ENCODE peak calls at places on chromosome 18, in seven cellular contexts. O is fibroblast of pulmonary artery, V is GM06990, P is Calu3, G is H9, L is foreskin keratinocyte, S is HFFc6. D is an unnamed sample.

GRCh38 chr18:58225101-58225500 is 181.1 kb downstream of the NEDD4L start:
- DNase-seq in O (no peak), V (peak; percentile 61), P (no peak), G (no peak), L (peak; percentile 61), S (no peak), D (peak; percentile 67)

GRCh38 chr18:3061581-3062416 is 48.9 kb upstream of the LPIN2 start:
- DNase-seq in O (no peak), V (no peak), P (no peak), G (no peak), L (no peak), S (no peak), D (no peak)

GRCh38 chr18:50231621-50232020 is 34.7 kb downstream of the CFAP53 start:
- DNase-seq in O (no peak), V (no peak), P (no peak), G (no peak), L (peak; percentile 77), S (no peak), D (no peak)

GRCh38 chr18:30999887-31000628 is 42.5 kb downstream of the DSC3 start:
- DNase-seq in O (no peak), V (no peak), P (no peak), G (no peak), L (peak; percentile 44), S (no peak), D (no peak)

GRCh38 chr18:25853716-25854465 is 236.5 kb downstream of the SS18 start:
- DNase-seq in O (peak; percentile 59), V (no peak), P (no peak), G (no peak), L (no peak), S (no peak), D (no peak)

GRCh38 chr18:79548986-79549637 is 130.5 kb upstream of the CTDP1 start:
- DNase-seq in O (no peak), V (no peak), P (no peak), G (no peak), L (no peak), S (no peak), D (no peak)

GRCh38 chr18:50051288-50051687 is 143.7 kb downstream of the MYO5B start:
- DNase-seq in O (peak; percentile 6), V (no peak), P (peak; percentile 50), G (peak; percentile 44), L (peak; percentile 15), S (no peak), D (no peak)

GRCh38 chr18:27609221-27609620 is 424.1 kb upstream of the CHST9 start:
- DNase-seq in O (no peak), V (no peak), P (no peak), G (no peak), L (no peak), S (no peak), D (no peak)

GRCh38 chr18:9226463-9226862 is 89.9 kb downstream of the ANKRD12 start:
- DNase-seq in O (no peak), V (no peak), P (no peak), G (no peak), L (no peak), S (no peak), D (no peak)

GRCh38 chr18:55137602-55138001 is 178.3 kb upstream of the CCDC68 start:
- DNase-seq in O (no peak), V (no peak), P (no peak), G (no peak), L (no peak), S (no peak), D (no peak)

GRCh38 chr18:62856294-62856693 is 141.0 kb downstream of the PHLPP1 start:
- DNase-seq in O (no peak), V (no peak), P (no peak), G (no peak), L (no peak), S (no peak), D (no peak)

GRCh38 chr18:24398515-24398914 is 891 bp upstream of the OSBPL1A start:
- DNase-seq in O (no peak), V (no peak), P (peak; percentile 7), G (peak; percentile 48), L (peak; percentile 76), S (no peak), D (no peak)

GRCh38 chr18:69531973-69532372 is 131.3 kb downstream of the DOK6 start:
- DNase-seq in O (no peak), V (no peak), P (no peak), G (no peak), L (no peak), S (no peak), D (no peak)

GRCh38 chr18:34932792-34933466 is 108.3 kb upstream of the MAPRE2 start:
- DNase-seq in O (no peak), V (no peak), P (no peak), G (no peak), L (peak; percentile 50), S (no peak), D (no peak)

GRCh38 chr18:58177886-58178470 is 134.0 kb downstream of the NEDD4L start:
- DNase-seq in O (no peak), V (no peak), P (no peak), G (no peak), L (no peak), S (no peak), D (no peak)

GRCh38 chr18:23354625-23355024 is 98.5 kb upstream of the RIOK3 start:
- DNase-seq in O (peak; percentile 52), V (no peak), P (no peak), G (no peak), L (peak; percentile 73), S (peak; percentile 32), D (no peak)

GRCh38 chr18:42069036-42069435 is 114.0 kb downstream of the PIK3C3 start:
- DNase-seq in O (no peak), V (no peak), P (no peak), G (no peak), L (no peak), S (no peak), D (no peak)

GRCh38 chr18:79902640-79903039 is 48.8 kb downstream of the SLC66A2 start:
- DNase-seq in O (no peak), V (no peak), P (no peak), G (peak; percentile 20), L (no peak), S (no peak), D (no peak)

GRCh38 chr18:9779630-9780029 is 71.5 kb downstream of the RAB31 start:
- DNase-seq in O (peak; percentile 57), V (no peak), P (peak; percentile 65), G (no peak), L (peak; percentile 36), S (no peak), D (no peak)

GRCh38 chr18:79625924-79626561 is 53.6 kb upstream of the CTDP1 start:
- DNase-seq in O (no peak), V (no peak), P (no peak), G (no peak), L (no peak), S (no peak), D (no peak)

GRCh38 chr18:52288403-52289004 is 51.5 kb upstream of the DCC start:
- DNase-seq in O (peak; percentile 20), V (peak; percentile 15), P (peak; percentile 62), G (peak; percentile 63), L (peak; percentile 23), S (no peak), D (peak; percentile 26)

GRCh38 chr18:64318547-64318946 is 169.7 kb upstream of the LINC00305 start:
- DNase-seq in O (no peak), V (no peak), P (no peak), G (no peak), L (no peak), S (no peak), D (no peak)
- TF ChIP-seq CTCF in O (no peak), V (no peak), P (no peak), G (no peak), L (no peak), S (no peak), D (no peak)

DNA sequence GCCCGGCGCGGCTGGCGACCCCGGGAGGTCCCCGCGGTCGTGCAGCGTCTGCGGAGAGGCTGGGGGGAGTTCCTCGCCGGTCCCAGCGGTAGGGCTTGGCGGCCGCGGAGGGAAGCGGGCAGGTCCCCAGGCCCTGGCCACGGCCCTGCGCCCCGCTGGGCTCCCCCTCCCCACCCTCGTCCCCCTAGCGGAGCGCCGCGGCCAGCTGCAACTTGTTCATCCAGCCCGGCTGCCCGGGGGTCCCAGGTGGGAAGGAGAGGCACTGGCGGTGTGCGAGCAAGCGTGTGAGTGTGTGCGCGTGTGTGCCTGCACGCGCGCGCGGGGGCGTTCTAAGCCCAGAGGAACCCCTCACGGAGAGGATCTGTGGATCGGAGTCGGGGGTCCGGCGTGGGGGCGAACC is 1.3 kb downstream of the PTPRM start:
- DNase-seq in O (no peak), V (peak; percentile 3), P (peak; percentile 50), G (peak; percentile 68), L (peak; percentile 25), S (no peak), D (no peak)
- TF ChIP-seq CTCF in O (no peak), V (no peak), P (peak; percentile 33), G (peak; percentile 63), L (no peak), S (peak; percentile 67), D (no peak)

DNA sequence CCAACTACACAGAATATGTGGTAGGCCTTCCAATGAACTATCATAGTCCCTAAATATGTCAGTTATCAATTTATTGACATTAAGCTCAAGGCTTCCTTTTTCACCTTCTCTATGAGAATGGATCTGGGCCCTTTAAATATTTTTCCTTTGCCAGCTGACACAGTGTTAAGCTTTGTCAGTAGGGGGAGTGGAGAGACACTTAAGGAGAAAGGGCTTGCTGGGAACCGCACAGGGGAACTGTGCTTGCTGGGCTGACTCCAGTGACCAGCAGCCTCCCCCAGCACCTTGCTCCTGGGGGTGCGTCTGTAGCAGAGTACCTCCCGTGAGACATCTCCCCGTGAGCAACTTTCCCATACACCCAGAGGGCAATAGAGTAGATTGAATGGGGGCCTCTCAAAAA is 6.5 kb upstream of the PTPN2 start:
- DNase-seq in O (peak; percentile 28), V (no peak), P (peak; percentile 22), G (no peak), L (no peak), S (no peak), D (no peak)
- TF ChIP-seq CTCF in O (peak; percentile 28), V (peak; percentile 37), P (peak; percentile 35), G (peak; percentile 37), L (peak; percentile 44), S (peak; percentile 39), D (no peak)

GRCh38 chr18:36736094-36736493 is 92.7 kb downstream of the TPGS2 start:
- DNase-seq in O (no peak), V (no peak), P (no peak), G (no peak), L (no peak), S (no peak), D (no peak)

GRCh38 chr18:36732264-36732663 is 96.5 kb downstream of the TPGS2 start:
- DNase-seq in O (no peak), V (no peak), P (no peak), G (no peak), L (no peak), S (no peak), D (no peak)

GRCh38 chr18:36734589-36734988 is 94.2 kb downstream of the TPGS2 start:
- DNase-seq in O (no peak), V (no peak), P (no peak), G (no peak), L (no peak), S (no peak), D (no peak)

GRCh38 chr18:36735130-36735529 is 93.7 kb downstream of the TPGS2 start:
- DNase-seq in O (no peak), V (no peak), P (no peak), G (no peak), L (no peak), S (no peak), D (no peak)

DNA sequence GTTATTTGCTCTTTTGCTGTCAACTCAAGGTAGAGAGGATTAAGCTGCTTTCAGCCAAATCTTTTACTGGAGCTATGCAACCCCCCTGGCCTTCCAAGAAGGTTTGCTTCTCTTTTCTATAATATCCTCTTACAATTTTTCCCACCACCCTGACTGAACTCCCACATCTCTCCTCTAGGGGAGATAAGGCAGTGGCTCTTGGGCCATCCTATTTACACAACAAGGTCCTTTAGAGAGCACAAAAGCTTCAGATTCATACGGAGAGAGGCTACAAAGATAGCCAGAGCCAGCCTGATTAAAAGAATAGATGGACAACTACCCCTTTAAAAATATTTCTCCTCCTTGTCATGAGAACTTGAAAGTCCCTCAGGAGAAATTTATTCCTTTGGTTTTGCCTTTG is 95.7 kb downstream of the TPGS2 start:
- DNase-seq in O (no peak), V (no peak), P (no peak), G (no peak), L (no peak), S (no peak), D (no peak)
- TF ChIP-seq CTCF in O (peak; percentile 7), V (no peak), P (no peak), G (peak; percentile 39), L (no peak), S (peak; percentile 58), D (no peak)